ENCODE peak calls at places on chromosomes 13 and 19, in seven cellular contexts. G is K562, W is GM12878, I is HepG2, P is SK-N-SH, L is GM12891, C is GM12892. V is an unnamed sample.

GRCh38 chr19:11964496-11964857 is 363 bp upstream of the ZNF763 start:
- DNase-seq in G (no peak), W (no peak), I (peak), P (peak), L (no peak), C (no peak), V (no peak)

GRCh38 chr13:79393564-79394249 is 12.3 kb downstream of the RBM26 start:
- DNase-seq in G (no peak), W (no peak), I (peak), P (no peak), L (no peak), C (no peak), V (no peak)

GRCh38 chr13:97946951-97947588 is 6.4 kb upstream of the IPO5 start:
- DNase-seq in G (no peak), W (no peak), I (no peak), P (no peak), L (no peak), C (no peak), V (no peak)

GRCh38 chr19:15934332-15935078 is at the start of gene CYP4F11:
- DNase-seq in G (no peak), W (no peak), I (peak), P (no peak), L (no peak), C (no peak), V (no peak)

GRCh38 chr13:85798999-85799646 is at the start of gene SLITRK6:
- DNase-seq in G (no peak), W (no peak), I (no peak), P (peak), L (no peak), C (no peak), V (peak)

GRCh38 chr19:5645409-5645808 is 22.5 kb downstream of the SAFB start:
- DNase-seq in G (no peak), W (no peak), I (no peak), P (no peak), L (no peak), C (no peak), V (no peak)

GRCh38 chr19:48085904-48086864 is 24.4 kb downstream of the PLA2G4C start:
- DNase-seq in G (no peak), W (no peak), I (no peak), P (no peak), L (no peak), C (no peak), V (no peak)

GRCh38 chr19:4456566-4456842 is 1.1 kb downstream of the UBXN6 start:
- DNase-seq in G (no peak), W (no peak), I (no peak), P (peak), L (peak), C (peak), V (no peak)

GRCh38 chr13:69641773-69642172 is 465.9 kb upstream of the ATXN8OS start:
- DNase-seq in G (no peak), W (no peak), I (no peak), P (no peak), L (no peak), C (no peak), V (no peak)

GRCh38 chr13:50285283-50285682 is 270.0 kb downstream of the KCNRG start:
- DNase-seq in G (no peak), W (no peak), I (no peak), P (no peak), L (no peak), C (no peak), V (no peak)

GRCh38 chr13:77574076-77574475 is 38.6 kb downstream of the SCEL start:
- DNase-seq in G (no peak), W (no peak), I (no peak), P (no peak), L (no peak), C (no peak), V (no peak)

GRCh38 chr13:100694722-100695644 is 20.4 kb upstream of the TMTC4 start:
- DNase-seq in G (peak), W (no peak), I (peak), P (peak), L (no peak), C (peak), V (peak)

GRCh38 chr19:7947939-7948338 is 4.5 kb upstream of the TIMM44 start:
- DNase-seq in G (no peak), W (no peak), I (no peak), P (no peak), L (no peak), C (no peak), V (no peak)

GRCh38 chr13:92716749-92717148 is 509.9 kb upstream of the GPC6 start:
- DNase-seq in G (no peak), W (no peak), I (peak), P (no peak), L (no peak), C (no peak), V (no peak)

GRCh38 chr19:900302-901111 is 7.2 kb downstream of the RNU6-9 start:
- DNase-seq in G (peak), W (no peak), I (no peak), P (peak), L (no peak), C (no peak), V (no peak)

GRCh38 chr19:7862413-7862951 is 11.7 kb downstream of the PRR36 start:
- DNase-seq in G (peak), W (no peak), I (no peak), P (peak), L (peak), C (peak), V (peak)

DNA sequence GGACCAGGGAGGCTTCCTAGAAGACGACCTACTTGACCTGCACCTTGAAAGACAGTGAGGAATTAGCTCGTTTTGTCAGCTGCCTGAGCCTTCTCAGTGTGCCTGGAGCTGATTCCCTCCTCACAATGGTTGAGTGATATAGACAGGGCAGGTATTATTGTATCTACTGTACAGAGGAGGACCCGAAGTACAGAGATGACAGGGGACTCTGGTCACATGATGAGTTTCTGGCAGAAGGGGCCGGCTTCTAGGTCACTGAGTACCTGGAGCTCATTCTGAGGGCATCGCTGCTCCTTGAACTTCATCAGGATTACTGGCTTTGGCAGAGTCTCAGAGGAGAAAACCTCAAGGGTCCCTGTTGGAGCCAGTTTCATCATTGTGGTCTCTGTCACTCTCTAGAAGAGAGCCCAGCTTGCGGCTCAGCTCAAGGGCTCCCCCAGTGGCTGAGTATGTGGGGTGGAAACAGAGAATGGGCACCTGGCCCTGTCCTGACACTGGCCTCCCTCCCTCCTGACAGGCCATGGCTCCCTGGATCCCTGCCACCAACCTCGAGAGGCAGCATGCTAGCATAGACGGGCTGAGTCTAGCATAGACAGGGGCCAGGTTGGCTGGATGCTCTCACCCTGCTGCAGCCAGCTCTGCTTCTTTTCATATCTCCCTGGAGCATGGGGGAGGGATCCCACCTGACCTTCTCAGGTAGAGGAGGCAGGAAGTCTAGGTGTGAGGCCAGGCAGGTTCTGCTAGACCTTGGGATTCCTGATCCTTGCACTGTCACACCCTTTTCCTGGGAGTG is 38.7 kb downstream of the NFIX start:
- DNase-seq in G (peak), W (no peak), I (peak), P (peak), L (peak), C (peak), V (no peak)
- TF ChIP-seq TAF1 in G (no peak), W (no peak), I (no peak), P (no peak), L (no peak), C (no peak), V (no peak)

GRCh38 chr19:2341247-2341705 is 12.8 kb downstream of the SPPL2B start:
- DNase-seq in G (peak), W (no peak), I (no peak), P (no peak), L (no peak), C (no peak), V (no peak)

GRCh38 chr19:2338055-2338615 is 9.7 kb downstream of the SPPL2B start:
- DNase-seq in G (no peak), W (no peak), I (no peak), P (no peak), L (no peak), C (no peak), V (no peak)

GRCh38 chr19:2340496-2341246 is 12.2 kb downstream of the SPPL2B start:
- DNase-seq in G (no peak), W (no peak), I (no peak), P (no peak), L (no peak), C (no peak), V (no peak)

GRCh38 chr19:2338751-2339643 is 10.5 kb downstream of the SPPL2B start:
- DNase-seq in G (no peak), W (no peak), I (no peak), P (no peak), L (no peak), C (no peak), V (no peak)

GRCh38 chr19:2339644-2340310 is 11.3 kb downstream of the SPPL2B start:
- DNase-seq in G (no peak), W (no peak), I (no peak), P (no peak), L (no peak), C (no peak), V (no peak)
- TF ChIP-seq TAF1 in G (no peak), W (no peak), I (no peak), P (no peak), L (no peak), C (no peak), V (no peak)

GRCh38 chr13:24925318-24926231 is 161.6 kb downstream of the RNF17 start:
- DNase-seq in G (no peak), W (no peak), I (peak), P (no peak), L (no peak), C (no peak), V (no peak)

GRCh38 chr13:24921003-24921402 is 157.0 kb downstream of the RNF17 start:
- DNase-seq in G (peak), W (no peak), I (no peak), P (no peak), L (no peak), C (no peak), V (no peak)

GRCh38 chr13:24921881-24922280 is 157.9 kb downstream of the RNF17 start:
- DNase-seq in G (no peak), W (no peak), I (no peak), P (no peak), L (no peak), C (no peak), V (no peak)

GRCh38 chr13:24922390-24923304 is 158.7 kb downstream of the RNF17 start:
- DNase-seq in G (peak), W (peak), I (peak), P (peak), L (peak), C (peak), V (peak)

GRCh38 chr13:24923305-24923640 is 159.3 kb downstream of the RNF17 start:
- DNase-seq in G (peak), W (peak), I (no peak), P (peak), L (peak), C (peak), V (no peak)
- TF ChIP-seq TAF1 in G (no peak), W (no peak), I (no peak), P (no peak), L (peak), C (no peak), V (no peak)

GRCh38 chr13:114099918-114100445 is 32.4 kb downstream of the RASA3 start:
- DNase-seq in G (no peak), W (no peak), I (peak), P (peak), L (no peak), C (no peak), V (peak)
- TF ChIP-seq TAF1 in G (no peak), W (no peak), I (no peak), P (no peak), L (no peak), C (no peak), V (peak)

GRCh38 chr13:44014501-44014900 is 134.8 kb downstream of the LACC1 start:
- DNase-seq in G (no peak), W (no peak), I (no peak), P (no peak), L (no peak), C (no peak), V (no peak)

GRCh38 chr13:44015133-44015532 is 135.4 kb downstream of the LACC1 start:
- DNase-seq in G (no peak), W (no peak), I (no peak), P (no peak), L (no peak), C (no peak), V (no peak)

GRCh38 chr13:44015808-44016207 is 136.1 kb downstream of the LACC1 start:
- DNase-seq in G (no peak), W (no peak), I (no peak), P (no peak), L (no peak), C (no peak), V (no peak)

GRCh38 chr13:44012910-44013309 is 133.2 kb downstream of the LACC1 start:
- DNase-seq in G (no peak), W (no peak), I (no peak), P (no peak), L (no peak), C (no peak), V (no peak)

GRCh38 chr13:44013666-44014291 is 134.1 kb downstream of the LACC1 start:
- DNase-seq in G (no peak), W (no peak), I (no peak), P (no peak), L (no peak), C (no peak), V (no peak)
- TF ChIP-seq TAF1 in G (no peak), W (no peak), I (no peak), P (no peak), L (no peak), C (no peak), V (no peak)